ENCODE peak calls at places on chromosomes 5 and 9, in five cellular contexts. One of them, this sample, is unnamed.

GRCh38 chr5:115342593-115343377 is 46.3 kb upstream of the CCDC112 start:
- DNase-seq in cardiac muscle cell: no peak
- DNase-seq in activated CD4-positive, alpha-beta T cell treated with anti-CD3 and anti-CD28 coated beads, Interleukin-2, amount 50 U/mL, for 1 hour: no peak
- DNase-seq in activated CD8-positive, alpha-beta memory T cell treated with anti-CD3 and anti-CD28 coated beads for 1 hour: no peak
- DNase-seq in NCI-H524: no peak
- DNase-seq in this sample: no peak

GRCh38 chr9:134422301-134422700 is 96.0 kb downstream of the RXRA start:
- DNase-seq in cardiac muscle cell: no peak
- DNase-seq in activated CD4-positive, alpha-beta T cell treated with anti-CD3 and anti-CD28 coated beads, Interleukin-2, amount 50 U/mL, for 1 hour: no peak
- DNase-seq in activated CD8-positive, alpha-beta memory T cell treated with anti-CD3 and anti-CD28 coated beads for 1 hour: no peak
- DNase-seq in NCI-H524: no peak
- DNase-seq in this sample: no peak

GRCh38 chr5:132050136-132050535 is 10.3 kb upstream of the IL3 start:
- DNase-seq in cardiac muscle cell: no peak
- DNase-seq in activated CD4-positive, alpha-beta T cell treated with anti-CD3 and anti-CD28 coated beads, Interleukin-2, amount 50 U/mL, for 1 hour: no peak
- DNase-seq in activated CD8-positive, alpha-beta memory T cell treated with anti-CD3 and anti-CD28 coated beads for 1 hour: no peak
- DNase-seq in NCI-H524: no peak
- DNase-seq in this sample: no peak

GRCh38 chr5:1202026-1202797 is 817 bp downstream of the SLC6A19 start:
- DNase-seq in cardiac muscle cell: no peak
- DNase-seq in activated CD4-positive, alpha-beta T cell treated with anti-CD3 and anti-CD28 coated beads, Interleukin-2, amount 50 U/mL, for 1 hour: no peak
- DNase-seq in activated CD8-positive, alpha-beta memory T cell treated with anti-CD3 and anti-CD28 coated beads for 1 hour: no peak
- DNase-seq in NCI-H524: no peak
- DNase-seq in this sample: no peak

GRCh38 chr9:137987244-137988030 is 109.9 kb downstream of the CACNA1B start:
- DNase-seq in cardiac muscle cell: no peak
- DNase-seq in activated CD4-positive, alpha-beta T cell treated with anti-CD3 and anti-CD28 coated beads, Interleukin-2, amount 50 U/mL, for 1 hour: no peak
- DNase-seq in activated CD8-positive, alpha-beta memory T cell treated with anti-CD3 and anti-CD28 coated beads for 1 hour: no peak
- DNase-seq in NCI-H524: no peak
- DNase-seq in this sample: no peak

GRCh38 chr9:129624168-129624759 is 1.7 kb upstream of the NTMT1 start:
- DNase-seq in cardiac muscle cell: peak; percentile 76
- DNase-seq in activated CD4-positive, alpha-beta T cell treated with anti-CD3 and anti-CD28 coated beads, Interleukin-2, amount 50 U/mL, for 1 hour: peak; percentile 73
- DNase-seq in activated CD8-positive, alpha-beta memory T cell treated with anti-CD3 and anti-CD28 coated beads for 1 hour: peak; percentile 52
- DNase-seq in NCI-H524: peak; percentile 70
- DNase-seq in this sample: peak; percentile 83

GRCh38 chr9:3200331-3200774 is 325.4 kb downstream of the RFX3 start:
- DNase-seq in cardiac muscle cell: no peak
- DNase-seq in activated CD4-positive, alpha-beta T cell treated with anti-CD3 and anti-CD28 coated beads, Interleukin-2, amount 50 U/mL, for 1 hour: no peak
- DNase-seq in activated CD8-positive, alpha-beta memory T cell treated with anti-CD3 and anti-CD28 coated beads for 1 hour: no peak
- DNase-seq in NCI-H524: no peak
- DNase-seq in this sample: no peak

GRCh38 chr5:119037496-119038215 is 33.2 kb upstream of the DMXL1 start:
- DNase-seq in cardiac muscle cell: no peak
- DNase-seq in activated CD4-positive, alpha-beta T cell treated with anti-CD3 and anti-CD28 coated beads, Interleukin-2, amount 50 U/mL, for 1 hour: no peak
- DNase-seq in activated CD8-positive, alpha-beta memory T cell treated with anti-CD3 and anti-CD28 coated beads for 1 hour: no peak
- DNase-seq in NCI-H524: no peak
- DNase-seq in this sample: no peak

GRCh38 chr5:93247126-93247525 is 333.9 kb downstream of the NR2F1-AS1 start:
- DNase-seq in cardiac muscle cell: peak; percentile 12
- DNase-seq in activated CD4-positive, alpha-beta T cell treated with anti-CD3 and anti-CD28 coated beads, Interleukin-2, amount 50 U/mL, for 1 hour: no peak
- DNase-seq in activated CD8-positive, alpha-beta memory T cell treated with anti-CD3 and anti-CD28 coated beads for 1 hour: no peak
- DNase-seq in NCI-H524: no peak
- DNase-seq in this sample: no peak

GRCh38 chr9:95081998-95082397 is 235.5 kb downstream of the FANCC start:
- DNase-seq in cardiac muscle cell: no peak
- DNase-seq in activated CD4-positive, alpha-beta T cell treated with anti-CD3 and anti-CD28 coated beads, Interleukin-2, amount 50 U/mL, for 1 hour: no peak
- DNase-seq in activated CD8-positive, alpha-beta memory T cell treated with anti-CD3 and anti-CD28 coated beads for 1 hour: no peak
- DNase-seq in NCI-H524: no peak
- DNase-seq in this sample: no peak

GRCh38 chr5:9015250-9015936 is 530.5 kb downstream of the SEMA5A start:
- DNase-seq in cardiac muscle cell: no peak
- DNase-seq in activated CD4-positive, alpha-beta T cell treated with anti-CD3 and anti-CD28 coated beads, Interleukin-2, amount 50 U/mL, for 1 hour: no peak
- DNase-seq in activated CD8-positive, alpha-beta memory T cell treated with anti-CD3 and anti-CD28 coated beads for 1 hour: no peak
- DNase-seq in NCI-H524: no peak
- DNase-seq in this sample: no peak

GRCh38 chr9:13755551-13755950 is 476.1 kb upstream of the MPDZ start:
- DNase-seq in cardiac muscle cell: no peak
- DNase-seq in activated CD4-positive, alpha-beta T cell treated with anti-CD3 and anti-CD28 coated beads, Interleukin-2, amount 50 U/mL, for 1 hour: no peak
- DNase-seq in activated CD8-positive, alpha-beta memory T cell treated with anti-CD3 and anti-CD28 coated beads for 1 hour: no peak
- DNase-seq in NCI-H524: no peak
- DNase-seq in this sample: no peak

GRCh38 chr5:67149933-67150523 is 46.6 kb downstream of the CD180 start:
- DNase-seq in cardiac muscle cell: no peak
- DNase-seq in activated CD4-positive, alpha-beta T cell treated with anti-CD3 and anti-CD28 coated beads, Interleukin-2, amount 50 U/mL, for 1 hour: no peak
- DNase-seq in activated CD8-positive, alpha-beta memory T cell treated with anti-CD3 and anti-CD28 coated beads for 1 hour: no peak
- DNase-seq in NCI-H524: peak; percentile 21
- DNase-seq in this sample: no peak

GRCh38 chr9:131656356-131657030 is 83.4 kb downstream of the RAPGEF1 start:
- DNase-seq in cardiac muscle cell: no peak
- DNase-seq in activated CD4-positive, alpha-beta T cell treated with anti-CD3 and anti-CD28 coated beads, Interleukin-2, amount 50 U/mL, for 1 hour: peak; percentile 73
- DNase-seq in activated CD8-positive, alpha-beta memory T cell treated with anti-CD3 and anti-CD28 coated beads for 1 hour: peak; percentile 46
- DNase-seq in NCI-H524: no peak
- DNase-seq in this sample: peak; percentile 78

GRCh38 chr5:141525659-141526058 is 36.8 kb downstream of the PCDHGC5 start:
- DNase-seq in cardiac muscle cell: no peak
- DNase-seq in activated CD4-positive, alpha-beta T cell treated with anti-CD3 and anti-CD28 coated beads, Interleukin-2, amount 50 U/mL, for 1 hour: no peak
- DNase-seq in activated CD8-positive, alpha-beta memory T cell treated with anti-CD3 and anti-CD28 coated beads for 1 hour: no peak
- DNase-seq in NCI-H524: no peak
- DNase-seq in this sample: no peak

GRCh38 chr9:87193925-87194380 is 246.6 kb upstream of the GAS1 start:
- DNase-seq in cardiac muscle cell: peak; percentile 36
- DNase-seq in activated CD4-positive, alpha-beta T cell treated with anti-CD3 and anti-CD28 coated beads, Interleukin-2, amount 50 U/mL, for 1 hour: no peak
- DNase-seq in activated CD8-positive, alpha-beta memory T cell treated with anti-CD3 and anti-CD28 coated beads for 1 hour: no peak
- DNase-seq in NCI-H524: no peak
- DNase-seq in this sample: no peak

GRCh38 chr5:98568336-98568735 is 205.1 kb upstream of the RGMB start:
- DNase-seq in cardiac muscle cell: no peak
- DNase-seq in activated CD4-positive, alpha-beta T cell treated with anti-CD3 and anti-CD28 coated beads, Interleukin-2, amount 50 U/mL, for 1 hour: no peak
- DNase-seq in activated CD8-positive, alpha-beta memory T cell treated with anti-CD3 and anti-CD28 coated beads for 1 hour: no peak
- DNase-seq in NCI-H524: no peak
- DNase-seq in this sample: no peak

GRCh38 chr5:135887881-135888614 is 7.6 kb downstream of the IL9 start:
- DNase-seq in cardiac muscle cell: peak; percentile 50
- DNase-seq in activated CD4-positive, alpha-beta T cell treated with anti-CD3 and anti-CD28 coated beads, Interleukin-2, amount 50 U/mL, for 1 hour: no peak
- DNase-seq in activated CD8-positive, alpha-beta memory T cell treated with anti-CD3 and anti-CD28 coated beads for 1 hour: no peak
- DNase-seq in NCI-H524: no peak
- DNase-seq in this sample: no peak

GRCh38 chr5:126527892-126528291 is 67.1 kb downstream of the ALDH7A1 start:
- DNase-seq in cardiac muscle cell: no peak
- DNase-seq in activated CD4-positive, alpha-beta T cell treated with anti-CD3 and anti-CD28 coated beads, Interleukin-2, amount 50 U/mL, for 1 hour: no peak
- DNase-seq in activated CD8-positive, alpha-beta memory T cell treated with anti-CD3 and anti-CD28 coated beads for 1 hour: no peak
- DNase-seq in NCI-H524: no peak
- DNase-seq in this sample: no peak

GRCh38 chr5:115415143-115415491 is 118.7 kb upstream of the CCDC112 start:
- DNase-seq in cardiac muscle cell: peak; percentile 11
- DNase-seq in activated CD4-positive, alpha-beta T cell treated with anti-CD3 and anti-CD28 coated beads, Interleukin-2, amount 50 U/mL, for 1 hour: no peak
- DNase-seq in activated CD8-positive, alpha-beta memory T cell treated with anti-CD3 and anti-CD28 coated beads for 1 hour: no peak
- DNase-seq in NCI-H524: no peak
- DNase-seq in this sample: no peak

GRCh38 chr5:132260051-132260450 is 2.6 kb downstream of the PDLIM4 start:
- DNase-seq in cardiac muscle cell: no peak
- DNase-seq in activated CD4-positive, alpha-beta T cell treated with anti-CD3 and anti-CD28 coated beads, Interleukin-2, amount 50 U/mL, for 1 hour: no peak
- DNase-seq in activated CD8-positive, alpha-beta memory T cell treated with anti-CD3 and anti-CD28 coated beads for 1 hour: no peak
- DNase-seq in NCI-H524: no peak
- DNase-seq in this sample: no peak

GRCh38 chr5:67192719-67193464 is 3.7 kb downstream of the CD180 start:
- DNase-seq in cardiac muscle cell: no peak
- DNase-seq in activated CD4-positive, alpha-beta T cell treated with anti-CD3 and anti-CD28 coated beads, Interleukin-2, amount 50 U/mL, for 1 hour: no peak
- DNase-seq in activated CD8-positive, alpha-beta memory T cell treated with anti-CD3 and anti-CD28 coated beads for 1 hour: no peak
- DNase-seq in NCI-H524: no peak
- DNase-seq in this sample: no peak

GRCh38 chr9:75866273-75866871 is 24.1 kb upstream of the PCSK5 start:
- DNase-seq in cardiac muscle cell: peak; percentile 67
- DNase-seq in activated CD4-positive, alpha-beta T cell treated with anti-CD3 and anti-CD28 coated beads, Interleukin-2, amount 50 U/mL, for 1 hour: peak; percentile 26
- DNase-seq in activated CD8-positive, alpha-beta memory T cell treated with anti-CD3 and anti-CD28 coated beads for 1 hour: no peak
- DNase-seq in NCI-H524: peak; percentile 18
- DNase-seq in this sample: peak; percentile 56

GRCh38 chr9:94922098-94922607 is 195.7 kb downstream of the AOPEP start:
- DNase-seq in cardiac muscle cell: no peak
- DNase-seq in activated CD4-positive, alpha-beta T cell treated with anti-CD3 and anti-CD28 coated beads, Interleukin-2, amount 50 U/mL, for 1 hour: no peak
- DNase-seq in activated CD8-positive, alpha-beta memory T cell treated with anti-CD3 and anti-CD28 coated beads for 1 hour: no peak
- DNase-seq in NCI-H524: no peak
- DNase-seq in this sample: no peak

GRCh38 chr5:138677782-138678181 is 75.4 kb upstream of the CTNNA1 start:
- DNase-seq in cardiac muscle cell: no peak
- DNase-seq in activated CD4-positive, alpha-beta T cell treated with anti-CD3 and anti-CD28 coated beads, Interleukin-2, amount 50 U/mL, for 1 hour: no peak
- DNase-seq in activated CD8-positive, alpha-beta memory T cell treated with anti-CD3 and anti-CD28 coated beads for 1 hour: no peak
- DNase-seq in NCI-H524: no peak
- DNase-seq in this sample: no peak

GRCh38 chr9:97908736-97909135 is 13.6 kb downstream of the TRMO start:
- DNase-seq in cardiac muscle cell: no peak
- DNase-seq in activated CD4-positive, alpha-beta T cell treated with anti-CD3 and anti-CD28 coated beads, Interleukin-2, amount 50 U/mL, for 1 hour: no peak
- DNase-seq in activated CD8-positive, alpha-beta memory T cell treated with anti-CD3 and anti-CD28 coated beads for 1 hour: no peak
- DNase-seq in NCI-H524: no peak
- DNase-seq in this sample: no peak

GRCh38 chr9:78013924-78014323 is 17.7 kb downstream of the GNAQ start:
- DNase-seq in cardiac muscle cell: no peak
- DNase-seq in activated CD4-positive, alpha-beta T cell treated with anti-CD3 and anti-CD28 coated beads, Interleukin-2, amount 50 U/mL, for 1 hour: no peak
- DNase-seq in activated CD8-positive, alpha-beta memory T cell treated with anti-CD3 and anti-CD28 coated beads for 1 hour: no peak
- DNase-seq in NCI-H524: no peak
- DNase-seq in this sample: no peak

GRCh38 chr5:147036691-147037245 is 158.2 kb upstream of the PPP2R2B start:
- DNase-seq in cardiac muscle cell: no peak
- DNase-seq in activated CD4-positive, alpha-beta T cell treated with anti-CD3 and anti-CD28 coated beads, Interleukin-2, amount 50 U/mL, for 1 hour: no peak
- DNase-seq in activated CD8-positive, alpha-beta memory T cell treated with anti-CD3 and anti-CD28 coated beads for 1 hour: no peak
- DNase-seq in NCI-H524: no peak
- DNase-seq in this sample: no peak

GRCh38 chr9:81627481-81627880 is 61.9 kb downstream of the TLE1 start:
- DNase-seq in cardiac muscle cell: no peak
- DNase-seq in activated CD4-positive, alpha-beta T cell treated with anti-CD3 and anti-CD28 coated beads, Interleukin-2, amount 50 U/mL, for 1 hour: no peak
- DNase-seq in activated CD8-positive, alpha-beta memory T cell treated with anti-CD3 and anti-CD28 coated beads for 1 hour: no peak
- DNase-seq in NCI-H524: no peak
- DNase-seq in this sample: no peak

GRCh38 chr5:66415208-66415607 is 181.0 kb upstream of the MAST4 start:
- DNase-seq in cardiac muscle cell: no peak
- DNase-seq in activated CD4-positive, alpha-beta T cell treated with anti-CD3 and anti-CD28 coated beads, Interleukin-2, amount 50 U/mL, for 1 hour: no peak
- DNase-seq in activated CD8-positive, alpha-beta memory T cell treated with anti-CD3 and anti-CD28 coated beads for 1 hour: no peak
- DNase-seq in NCI-H524: no peak
- DNase-seq in this sample: no peak

GRCh38 chr9:101487443-101487855 is 46.2 kb upstream of the RNF20 start:
- DNase-seq in cardiac muscle cell: no peak
- DNase-seq in activated CD4-positive, alpha-beta T cell treated with anti-CD3 and anti-CD28 coated beads, Interleukin-2, amount 50 U/mL, for 1 hour: no peak
- DNase-seq in activated CD8-positive, alpha-beta memory T cell treated with anti-CD3 and anti-CD28 coated beads for 1 hour: no peak
- DNase-seq in NCI-H524: no peak
- DNase-seq in this sample: no peak

GRCh38 chr5:39446231-39446630 is 21.5 kb upstream of the DAB2 start:
- DNase-seq in cardiac muscle cell: no peak
- DNase-seq in activated CD4-positive, alpha-beta T cell treated with anti-CD3 and anti-CD28 coated beads, Interleukin-2, amount 50 U/mL, for 1 hour: no peak
- DNase-seq in activated CD8-positive, alpha-beta memory T cell treated with anti-CD3 and anti-CD28 coated beads for 1 hour: no peak
- DNase-seq in NCI-H524: no peak
- DNase-seq in this sample: no peak

GRCh38 chr5:177472460-177473441 is 683 bp downstream of the DBN1 start:
- DNase-seq in cardiac muscle cell: peak; percentile 78
- DNase-seq in activated CD4-positive, alpha-beta T cell treated with anti-CD3 and anti-CD28 coated beads, Interleukin-2, amount 50 U/mL, for 1 hour: peak; percentile 33
- DNase-seq in activated CD8-positive, alpha-beta memory T cell treated with anti-CD3 and anti-CD28 coated beads for 1 hour: peak; percentile 40
- DNase-seq in NCI-H524: peak; percentile 78
- DNase-seq in this sample: peak; percentile 48

GRCh38 chr5:53749611-53750010 is 189.2 kb downstream of the NDUFS4 start:
- DNase-seq in cardiac muscle cell: no peak
- DNase-seq in activated CD4-positive, alpha-beta T cell treated with anti-CD3 and anti-CD28 coated beads, Interleukin-2, amount 50 U/mL, for 1 hour: no peak
- DNase-seq in activated CD8-positive, alpha-beta memory T cell treated with anti-CD3 and anti-CD28 coated beads for 1 hour: no peak
- DNase-seq in NCI-H524: no peak
- DNase-seq in this sample: no peak